ENCODE peak calls at places on chromosome 22, in ten cellular contexts. T, J, H, V, Y, O, G, A, L and R are unnamed samples.

GRCh38 chr22:40597541-40598453 is 38.7 kb downstream of the MRTFA start:
- DNase-seq in T (no peak), J (no peak), H (no peak), V (no peak), Y (no peak), O (peak), G (no peak), A (no peak), L (peak), R (no peak)

GRCh38 chr22:23248583-23248982 is 68.3 kb downstream of the BCR start:
- DNase-seq in T (no peak), J (no peak), H (no peak), V (peak), Y (no peak), O (no peak), G (peak), A (no peak), L (peak), R (no peak)

GRCh38 chr22:37563153-37564081 is 3.1 kb downstream of the CDC42EP1 start:
- DNase-seq in T (no peak), J (no peak), H (peak), V (no peak), Y (no peak), O (peak), G (peak), A (no peak), L (peak), R (no peak)

GRCh38 chr22:20885017-20885556 is 26.3 kb downstream of the SNAP29 start:
- DNase-seq in T (no peak), J (no peak), H (no peak), V (no peak), Y (no peak), O (no peak), G (no peak), A (no peak), L (no peak), R (no peak)

GRCh38 chr22:24741769-24742168 is 32.8 kb downstream of the PIWIL3 start:
- DNase-seq in T (no peak), J (no peak), H (no peak), V (no peak), Y (no peak), O (no peak), G (no peak), A (no peak), L (no peak), R (no peak)

GRCh38 chr22:28019881-28020861 is 101.1 kb upstream of the PITPNB start:
- DNase-seq in T (peak), J (no peak), H (peak), V (peak), Y (peak), O (peak), G (peak), A (peak), L (peak), R (peak)

GRCh38 chr22:43320943-43321900 is 21.9 kb downstream of the SCUBE1 start:
- DNase-seq in T (no peak), J (no peak), H (no peak), V (no peak), Y (no peak), O (no peak), G (no peak), A (no peak), L (no peak), R (no peak)

GRCh38 chr22:36510966-36511881 is 4.4 kb upstream of the FOXRED2 start:
- DNase-seq in T (peak), J (no peak), H (peak), V (peak), Y (peak), O (peak), G (peak), A (no peak), L (peak), R (peak)

GRCh38 chr22:38479096-38479840 is 11.4 kb downstream of the KDELR3 start:
- DNase-seq in T (no peak), J (no peak), H (no peak), V (no peak), Y (no peak), O (no peak), G (no peak), A (no peak), L (no peak), R (no peak)

GRCh38 chr22:27089303-27089702 is 431.9 kb downstream of the MIAT start:
- DNase-seq in T (no peak), J (no peak), H (no peak), V (no peak), Y (peak), O (no peak), G (no peak), A (no peak), L (no peak), R (no peak)

GRCh38 chr22:38751422-38752346 is 4.1 kb downstream of the SUN2 start:
- DNase-seq in T (peak), J (peak), H (no peak), V (no peak), Y (peak), O (no peak), G (no peak), A (peak), L (no peak), R (peak)

GRCh38 chr22:33909075-33909458 is 11.2 kb downstream of the LARGE1 start:
- DNase-seq in T (no peak), J (no peak), H (peak), V (no peak), Y (no peak), O (no peak), G (peak), A (no peak), L (peak), R (no peak)

GRCh38 chr22:44871782-44872181 is 119.4 kb downstream of the ARHGAP8 start:
- DNase-seq in T (no peak), J (no peak), H (no peak), V (no peak), Y (no peak), O (no peak), G (no peak), A (no peak), L (no peak), R (no peak)

GRCh38 chr22:36417281-36417686 is 29.5 kb upstream of the MYH9 start:
- DNase-seq in T (no peak), J (no peak), H (no peak), V (no peak), Y (no peak), O (peak), G (no peak), A (no peak), L (peak), R (no peak)